ENCODE peak calls at places on chromosomes 16 and 17, in five cellular contexts. P is NCI-H2171 treated with DMSO at 0.1 percent for 48 hours, L is HFFc6, U is NCI-H1092 treated with DMSO at 0.1 percent for 48 hours, X is heart left ventricle. Y is an unnamed sample.
A peak's percentile ranks its signal among the peaks of the same experiment; 100 is the strongest.

GRCh38 chr17:50672831-50673551 is 34.7 kb downstream of the ANKRD40 start:
- DNase-seq in P (no peak), L (no peak), U (no peak), X (peak; percentile 89), Y (no peak)

GRCh38 chr17:78898947-78899346 is 4.1 kb downstream of the CEP295NL start:
- DNase-seq in P (no peak), L (no peak), U (no peak), X (no peak), Y (no peak)

GRCh38 chr17:76453431-76453743 is 435 bp upstream of the UBE2O start:
- DNase-seq in P (no peak), L (no peak), U (no peak), X (no peak), Y (no peak)

GRCh38 chr16:2829501-2830354 is at the start of gene ZG16B:
- DNase-seq in P (no peak), L (no peak), U (no peak), X (no peak), Y (no peak)

GRCh38 chr16:29906520-29907244 is 6.4 kb downstream of the ASPHD1 start:
- DNase-seq in P (no peak), L (no peak), U (no peak), X (no peak), Y (no peak)

GRCh38 chr17:30970757-30971567 is at the start of gene RNF135:
- DNase-seq in P (peak; percentile 83), L (peak; percentile 75), U (peak; percentile 35), X (peak; percentile 91), Y (peak; percentile 53)

GRCh38 chr16:79982356-79982755 is 381.8 kb upstream of the MAF start:
- DNase-seq in P (no peak), L (no peak), U (no peak), X (no peak), Y (no peak)

GRCh38 chr16:30063893-30064745 is 1.4 kb upstream of the ALDOA start:
- DNase-seq in P (peak; percentile 79), L (no peak), U (peak; percentile 85), X (peak; percentile 91), Y (peak; percentile 78)

GRCh38 chr17:42329025-42329976 is 41.0 kb downstream of the STAT5A start:
- DNase-seq in P (peak; percentile 91), L (peak; percentile 78), U (no peak), X (no peak), Y (no peak)

Y was measured in COR-L47.